ENCODE peak calls at places on chromosomes 13 and 19, in five cellular contexts. G is hepatocyte, S is mammary epithelial cell, T is neural progenitor cell, U is astrocyte. O is an unnamed sample.

GRCh38 chr13:97122381-97122996 is 99.6 kb upstream of the MBNL2 start:
- DNase-seq in G (no peak), S (peak), T (no peak), U (peak), O (peak)

GRCh38 chr19:48498922-48499321 is 12.7 kb downstream of the LMTK3 start:
- DNase-seq in G (peak), S (no peak), T (no peak), U (no peak), O (no peak)

GRCh38 chr19:956747-957451 is 27.2 kb upstream of the WDR18 start:
- DNase-seq in G (peak), S (no peak), T (peak), U (peak), O (peak)

GRCh38 chr13:112879283-112879833 is 89.7 kb upstream of the MCF2L start:
- DNase-seq in G (no peak), S (no peak), T (no peak), U (no peak), O (no peak)

GRCh38 chr19:35716735-35716984 is 1.1 kb upstream of the KMT2B start:
- DNase-seq in G (no peak), S (no peak), T (peak), U (no peak), O (no peak)

GRCh38 chr19:41307090-41307875 is 2.7 kb upstream of the CCDC97 start:
- DNase-seq in G (no peak), S (no peak), T (no peak), U (no peak), O (no peak)

GRCh38 chr13:26219726-26220125 is 2.4 kb downstream of the RNF6 start:
- DNase-seq in G (no peak), S (peak), T (no peak), U (peak), O (no peak)

GRCh38 chr13:62357887-62358645 is 942.4 kb upstream of the PCDH20 start:
- DNase-seq in G (peak), S (no peak), T (peak), U (peak), O (peak)

GRCh38 chr13:102355251-102355650 is 46.6 kb downstream of the FGF14 start:
- DNase-seq in G (no peak), S (peak), T (no peak), U (no peak), O (no peak)

GRCh38 chr13:99972190-99972731 is 694 bp upstream of the ZIC5 start:
- DNase-seq in G (no peak), S (no peak), T (peak), U (no peak), O (no peak)

GRCh38 chr13:99973786-99974185 is 2.2 kb upstream of the ZIC5 start:
- DNase-seq in G (no peak), S (no peak), T (no peak), U (no peak), O (no peak)

GRCh38 chr13:99971576-99972189 is at the start of gene ZIC5:
- DNase-seq in G (no peak), S (no peak), T (peak), U (no peak), O (no peak)

GRCh38 chr13:99974296-99974938 is 2.9 kb upstream of the ZIC5 start:
- DNase-seq in G (no peak), S (no peak), T (peak), U (no peak), O (no peak)

DNA sequence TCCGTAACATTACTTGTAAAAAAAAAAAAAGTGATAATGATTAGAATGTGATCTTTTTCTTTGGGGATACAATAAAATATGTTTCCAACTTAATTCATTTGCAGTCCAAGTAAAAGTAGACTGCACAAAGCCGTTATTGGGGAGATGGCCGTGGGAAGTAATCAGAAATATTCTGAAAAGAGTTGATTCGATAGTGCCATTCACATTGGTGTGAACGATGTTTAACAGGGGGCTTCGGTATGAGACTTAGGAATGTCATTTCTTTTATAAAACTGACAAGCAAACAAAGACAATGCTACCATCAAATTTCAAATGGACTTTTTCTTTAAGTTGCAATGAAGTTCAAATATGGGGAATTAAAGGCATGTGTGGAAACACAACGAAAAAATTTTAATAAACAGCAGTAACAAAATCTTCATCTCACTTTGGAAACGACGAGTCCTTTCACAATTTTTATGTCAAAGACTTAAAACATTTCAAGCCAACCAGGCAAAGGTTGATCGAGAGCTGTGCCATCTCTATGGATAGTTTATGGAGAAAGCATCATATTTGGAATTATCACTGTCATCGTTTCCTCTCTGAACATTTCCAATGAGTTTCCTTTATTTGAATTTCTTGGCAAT is 1.7 kb upstream of the ZIC5 start:
- DNase-seq in G (no peak), S (no peak), T (no peak), U (no peak), O (no peak)
- TF ChIP-seq EZH2 in G (no peak), S (peak), T (no peak), U (no peak), O (no peak)

DNA sequence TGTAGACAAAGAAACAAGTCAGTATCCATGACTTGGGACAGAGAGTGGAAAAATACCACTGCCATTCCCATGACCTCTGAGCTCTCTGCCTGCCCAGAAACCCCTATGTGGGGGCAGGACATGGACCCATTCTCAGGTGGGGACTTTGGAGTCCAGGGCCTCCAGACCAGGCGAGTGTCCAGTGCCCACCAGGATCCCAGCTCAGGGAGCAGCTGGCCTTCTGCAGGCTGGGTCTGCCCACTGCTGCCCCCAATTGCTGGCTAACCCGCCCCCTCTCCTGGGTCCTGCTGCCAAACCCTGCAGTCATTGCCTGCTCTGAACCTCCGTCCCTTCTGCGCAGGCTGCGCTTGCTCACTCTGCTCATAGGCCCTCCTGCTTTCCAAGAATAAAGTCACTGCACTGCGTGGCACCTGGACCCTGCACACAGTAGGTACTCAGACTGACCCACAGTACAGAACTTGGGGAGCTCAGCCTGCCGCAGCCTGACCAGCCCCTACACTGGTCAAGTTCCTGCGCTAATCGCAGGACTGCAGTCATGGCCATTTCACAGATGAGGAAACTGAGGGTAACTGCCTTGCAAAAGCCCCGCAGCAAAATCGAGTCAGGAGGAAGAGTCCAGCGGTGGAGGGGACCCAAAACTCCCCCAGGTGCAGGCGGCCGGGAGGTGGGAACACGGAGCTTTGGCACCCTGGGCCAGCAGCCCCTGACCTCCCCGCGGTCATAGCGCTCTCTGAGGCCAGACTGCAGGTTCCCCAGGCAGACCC is 774 bp downstream of the SLC7A10 start:
- DNase-seq in G (no peak), S (no peak), T (no peak), U (no peak), O (no peak)
- TF ChIP-seq EZH2 in G (no peak), S (no peak), T (no peak), U (no peak), O (no peak)

GRCh38 chr13:94711561-94712286 is 621 bp downstream of the SOX21 start:
- DNase-seq in G (peak), S (peak), T (peak), U (peak), O (no peak)

GRCh38 chr13:94712812-94713555 is 639 bp upstream of the SOX21 start:
- DNase-seq in G (peak), S (peak), T (peak), U (peak), O (no peak)

GRCh38 chr13:94713556-94714182 is 1.3 kb upstream of the SOX21 start:
- DNase-seq in G (no peak), S (no peak), T (no peak), U (no peak), O (no peak)

GRCh38 chr13:94712287-94712811 is at the start of gene SOX21:
- DNase-seq in G (no peak), S (peak), T (peak), U (no peak), O (no peak)

DNA sequence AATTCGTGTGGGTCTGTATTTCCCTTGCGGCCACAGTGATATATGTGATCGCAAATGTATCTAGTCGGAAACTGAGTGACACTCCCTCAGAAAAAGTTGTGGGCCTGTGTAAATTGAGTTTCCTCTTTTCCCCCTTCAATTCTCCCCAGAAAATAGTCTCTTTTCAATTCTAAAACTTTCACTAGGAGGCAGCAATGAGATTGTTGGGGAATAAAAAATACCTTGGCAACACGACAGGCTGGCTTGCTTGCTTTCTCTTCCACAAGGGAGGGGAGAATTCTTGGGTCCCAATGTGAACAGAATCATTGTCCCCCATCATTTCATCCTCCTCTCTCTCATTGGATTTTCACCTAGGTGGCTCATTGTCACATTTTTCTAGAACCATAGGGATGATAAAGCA is 3.7 kb upstream of the SOX21 start:
- DNase-seq in G (no peak), S (no peak), T (peak), U (no peak), O (no peak)
- TF ChIP-seq EZH2 in G (no peak), S (no peak), T (no peak), U (no peak), O (no peak)

DNA sequence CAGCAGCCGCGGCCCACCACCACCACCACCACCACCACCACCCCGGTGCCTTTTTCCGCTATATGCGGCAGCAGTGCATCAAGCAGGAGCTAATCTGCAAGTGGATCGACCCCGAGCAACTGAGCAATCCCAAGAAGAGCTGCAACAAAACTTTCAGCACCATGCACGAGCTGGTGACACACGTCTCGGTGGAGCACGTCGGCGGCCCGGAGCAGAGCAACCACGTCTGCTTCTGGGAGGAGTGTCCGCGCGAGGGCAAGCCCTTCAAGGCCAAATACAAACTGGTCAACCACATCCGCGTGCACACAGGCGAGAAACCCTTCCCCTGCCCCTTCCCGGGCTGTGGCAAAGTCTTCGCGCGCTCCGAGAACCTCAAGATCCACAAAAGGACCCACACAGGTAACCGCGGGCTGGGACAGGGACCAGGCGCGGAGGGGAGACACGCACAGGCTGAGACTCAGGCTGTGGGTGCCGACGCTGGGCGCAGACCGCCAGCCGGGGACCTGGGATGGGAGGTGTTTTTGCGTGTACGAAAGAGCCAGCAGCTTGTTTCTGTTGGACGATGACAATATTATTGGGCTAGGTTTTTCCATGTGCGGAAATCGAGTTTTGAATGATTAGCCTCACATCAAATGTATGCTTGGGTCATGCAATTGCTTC is 1.3 kb downstream of the ZIC2 start:
- DNase-seq in G (no peak), S (no peak), T (peak), U (no peak), O (no peak)
- TF ChIP-seq EZH2 in G (no peak), S (peak), T (no peak), U (no peak), O (no peak)

DNA sequence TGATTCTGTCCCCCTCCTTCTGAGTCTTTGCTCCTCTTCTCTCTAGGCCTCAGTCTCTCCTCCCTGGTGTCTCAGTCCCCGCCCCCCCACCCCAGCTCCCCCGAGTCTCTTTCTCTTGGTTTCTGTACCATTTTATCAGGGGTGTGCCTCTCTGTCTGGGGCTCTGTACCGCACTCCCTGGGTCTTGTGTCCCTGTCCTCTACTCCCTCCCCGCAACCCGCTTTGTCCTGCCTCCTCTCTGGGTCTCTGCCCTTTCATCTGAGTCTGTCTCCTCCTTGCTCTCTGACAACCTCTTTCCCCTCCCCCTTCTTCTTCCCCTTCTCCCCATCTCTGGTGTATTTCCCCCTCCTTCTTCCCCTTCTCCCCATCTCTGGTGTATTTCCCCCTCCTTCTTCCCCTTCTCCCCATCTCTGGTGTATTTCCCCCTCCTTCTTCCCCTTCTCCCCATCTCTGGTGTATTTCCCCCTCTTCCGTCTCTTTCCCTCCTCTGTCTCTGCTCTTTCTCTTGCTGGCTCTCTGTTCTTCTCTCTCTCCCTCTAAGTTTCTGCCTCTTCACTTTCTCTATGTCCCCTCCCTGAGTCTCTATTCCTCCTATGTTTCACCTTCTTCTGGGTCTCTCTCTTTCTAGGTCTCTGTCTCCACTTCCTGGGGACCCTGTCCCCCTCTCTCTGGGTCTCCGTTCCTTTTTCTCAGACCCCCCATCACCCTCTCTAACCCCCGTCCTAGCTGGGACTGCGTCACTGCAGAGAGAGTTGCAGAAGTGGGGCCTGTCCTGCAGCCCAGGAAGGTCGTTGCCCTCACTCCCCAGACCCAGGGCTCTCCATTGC is 2.2 kb upstream of the KCNC3 start:
- DNase-seq in G (no peak), S (no peak), T (peak), U (no peak), O (no peak)
- TF ChIP-seq EZH2 in G (no peak), S (peak), T (no peak), U (peak), O (no peak)

GRCh38 chr13:99968521-99969367 is 2.8 kb downstream of the ZIC5 start:
- DNase-seq in G (no peak), S (no peak), T (peak), U (no peak), O (no peak)
- TF ChIP-seq EZH2 in G (no peak), S (peak), T (no peak), U (peak), O (no peak)

GRCh38 chr19:30225615-30226463 is 146.3 kb upstream of the ZNF536 start:
- DNase-seq in G (peak), S (no peak), T (peak), U (no peak), O (no peak)

GRCh38 chr19:30226464-30227070 is 145.6 kb upstream of the ZNF536 start:
- DNase-seq in G (peak), S (no peak), T (peak), U (no peak), O (no peak)

GRCh38 chr19:30223866-30224688 is 148.1 kb upstream of the ZNF536 start:
- DNase-seq in G (no peak), S (no peak), T (no peak), U (no peak), O (no peak)

GRCh38 chr19:30222993-30223865 is 149.0 kb upstream of the ZNF536 start:
- DNase-seq in G (peak), S (no peak), T (peak), U (no peak), O (no peak)

GRCh38 chr19:30224689-30225606 is 147.2 kb upstream of the ZNF536 start:
- DNase-seq in G (peak), S (no peak), T (peak), U (no peak), O (no peak)
- TF ChIP-seq EZH2 in G (peak), S (peak), T (peak), U (peak), O (no peak)

DNA sequence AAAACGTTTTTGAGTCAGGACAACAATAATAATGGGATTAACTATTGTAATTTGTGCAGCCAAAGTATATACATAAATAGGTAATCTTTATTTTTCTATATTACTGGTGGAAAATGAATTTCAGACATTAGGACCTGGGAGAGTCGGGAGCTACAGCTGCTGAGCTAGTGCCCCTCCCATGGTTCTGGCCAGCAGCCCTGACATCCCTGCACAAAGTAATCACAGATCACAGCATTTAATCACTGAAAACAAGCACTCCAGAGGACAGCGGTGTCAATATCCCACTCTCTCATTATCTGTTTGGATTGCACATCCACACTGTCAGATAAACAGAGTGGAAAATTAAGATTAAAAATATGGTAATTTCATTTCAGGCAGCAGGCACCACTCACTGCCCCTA is 254.0 kb upstream of the SOX21 start:
- DNase-seq in G (no peak), S (no peak), T (peak), U (no peak), O (no peak)
- TF ChIP-seq EZH2 in G (no peak), S (no peak), T (no peak), U (no peak), O (no peak)

O was measured in HCT116.